ENCODE peak calls at places on chromosomes 7 and 10, in eight cellular contexts. One of them, this sample, is unnamed.

GRCh38 chr10:59303018-59303417 is 59.3 kb downstream of the FAM13C start:
- DNase-seq in upper lobe of right lung: no peak
- DNase-seq in activated CD8-positive, alpha-beta memory T cell treated with anti-CD3 and anti-CD28 coated beads, Interleukin-2, amount 50 U/mL, for 48 hours: no peak
- DNase-seq in MCF 10A: no peak
- DNase-seq in cardiac muscle cell: peak; percentile 8
- DNase-seq in RPMI8226: no peak
- DNase-seq in posterior vena cava: no peak
- DNase-seq in sciatic nerve: no peak
- DNase-seq in this sample: no peak

GRCh38 chr10:11407939-11408338 is 203.5 kb downstream of the USP6NL start:
- DNase-seq in MCF 10A: no peak
- DNase-seq in activated CD8-positive, alpha-beta memory T cell treated with anti-CD3 and anti-CD28 coated beads, Interleukin-2, amount 50 U/mL, for 48 hours: no peak
- DNase-seq in RPMI8226: no peak
- DNase-seq in posterior vena cava: no peak
- DNase-seq in cardiac muscle cell: no peak
- DNase-seq in sciatic nerve: no peak
- DNase-seq in upper lobe of right lung: no peak
- DNase-seq in this sample: no peak

GRCh38 chr7:2001601-2002442 is 230.9 kb downstream of the MAD1L1 start:
- DNase-seq in MCF 10A: no peak
- DNase-seq in sciatic nerve: peak; percentile 36
- DNase-seq in activated CD8-positive, alpha-beta memory T cell treated with anti-CD3 and anti-CD28 coated beads, Interleukin-2, amount 50 U/mL, for 48 hours: no peak
- DNase-seq in cardiac muscle cell: no peak
- DNase-seq in posterior vena cava: peak; percentile 65
- DNase-seq in upper lobe of right lung: peak; percentile 56
- DNase-seq in RPMI8226: no peak
- DNase-seq in this sample: no peak

GRCh38 chr7:140342732-140343514 is 55.4 kb downstream of the SLC37A3 start:
- DNase-seq in MCF 10A: peak; percentile 25
- DNase-seq in upper lobe of right lung: no peak
- DNase-seq in sciatic nerve: no peak
- DNase-seq in RPMI8226: no peak
- DNase-seq in cardiac muscle cell: peak; percentile 48
- DNase-seq in posterior vena cava: no peak
- DNase-seq in activated CD8-positive, alpha-beta memory T cell treated with anti-CD3 and anti-CD28 coated beads, Interleukin-2, amount 50 U/mL, for 48 hours: no peak
- DNase-seq in this sample: peak; percentile 75

GRCh38 chr7:152424348-152425108 is 11.3 kb downstream of the KMT2C start:
- DNase-seq in RPMI8226: no peak
- DNase-seq in activated CD8-positive, alpha-beta memory T cell treated with anti-CD3 and anti-CD28 coated beads, Interleukin-2, amount 50 U/mL, for 48 hours: no peak
- DNase-seq in posterior vena cava: no peak
- DNase-seq in upper lobe of right lung: peak; percentile 32
- DNase-seq in MCF 10A: no peak
- DNase-seq in sciatic nerve: no peak
- DNase-seq in cardiac muscle cell: no peak
- DNase-seq in this sample: no peak

GRCh38 chr10:5508161-5508604 is 8.8 kb upstream of the CALML5 start:
- DNase-seq in sciatic nerve: peak; percentile 34
- DNase-seq in RPMI8226: no peak
- DNase-seq in posterior vena cava: no peak
- DNase-seq in cardiac muscle cell: no peak
- DNase-seq in activated CD8-positive, alpha-beta memory T cell treated with anti-CD3 and anti-CD28 coated beads, Interleukin-2, amount 50 U/mL, for 48 hours: no peak
- DNase-seq in upper lobe of right lung: peak; percentile 66
- DNase-seq in MCF 10A: no peak
- DNase-seq in this sample: no peak

GRCh38 chr7:99762680-99763327 is 21.2 kb downstream of the CYP3A4 start:
- DNase-seq in activated CD8-positive, alpha-beta memory T cell treated with anti-CD3 and anti-CD28 coated beads, Interleukin-2, amount 50 U/mL, for 48 hours: no peak
- DNase-seq in sciatic nerve: peak; percentile 63
- DNase-seq in MCF 10A: peak; percentile 57
- DNase-seq in posterior vena cava: no peak
- DNase-seq in upper lobe of right lung: no peak
- DNase-seq in cardiac muscle cell: peak; percentile 52
- DNase-seq in RPMI8226: no peak
- DNase-seq in this sample: no peak

GRCh38 chr7:80622531-80622930 is 15.9 kb upstream of the CD36 start:
- DNase-seq in posterior vena cava: no peak
- DNase-seq in MCF 10A: peak; percentile 22
- DNase-seq in activated CD8-positive, alpha-beta memory T cell treated with anti-CD3 and anti-CD28 coated beads, Interleukin-2, amount 50 U/mL, for 48 hours: no peak
- DNase-seq in RPMI8226: no peak
- DNase-seq in cardiac muscle cell: peak; percentile 66
- DNase-seq in sciatic nerve: no peak
- DNase-seq in upper lobe of right lung: no peak
- DNase-seq in this sample: no peak

GRCh38 chr7:141695803-141696289 is 6.1 kb downstream of the DENND11 start:
- DNase-seq in posterior vena cava: no peak
- DNase-seq in MCF 10A: no peak
- DNase-seq in sciatic nerve: no peak
- DNase-seq in cardiac muscle cell: no peak
- DNase-seq in activated CD8-positive, alpha-beta memory T cell treated with anti-CD3 and anti-CD28 coated beads, Interleukin-2, amount 50 U/mL, for 48 hours: no peak
- DNase-seq in upper lobe of right lung: no peak
- DNase-seq in RPMI8226: no peak
- DNase-seq in this sample: no peak

GRCh38 chr7:77359599-77359998 is 56.5 kb downstream of the GSAP start:
- DNase-seq in activated CD8-positive, alpha-beta memory T cell treated with anti-CD3 and anti-CD28 coated beads, Interleukin-2, amount 50 U/mL, for 48 hours: no peak
- DNase-seq in MCF 10A: no peak
- DNase-seq in cardiac muscle cell: no peak
- DNase-seq in RPMI8226: no peak
- DNase-seq in posterior vena cava: no peak
- DNase-seq in upper lobe of right lung: no peak
- DNase-seq in sciatic nerve: no peak
- DNase-seq in this sample: no peak

GRCh38 chr10:86087716-86088115 is 278.9 kb downstream of the GRID1 start:
- DNase-seq in upper lobe of right lung: no peak
- DNase-seq in RPMI8226: no peak
- DNase-seq in sciatic nerve: no peak
- DNase-seq in cardiac muscle cell: no peak
- DNase-seq in posterior vena cava: peak; percentile 20
- DNase-seq in MCF 10A: no peak
- DNase-seq in activated CD8-positive, alpha-beta memory T cell treated with anti-CD3 and anti-CD28 coated beads, Interleukin-2, amount 50 U/mL, for 48 hours: no peak
- DNase-seq in this sample: no peak

GRCh38 chr10:103776878-103777591 is 78.3 kb downstream of the SH3PXD2A start:
- DNase-seq in cardiac muscle cell: no peak
- DNase-seq in upper lobe of right lung: no peak
- DNase-seq in MCF 10A: peak; percentile 49
- DNase-seq in sciatic nerve: no peak
- DNase-seq in posterior vena cava: no peak
- DNase-seq in RPMI8226: no peak
- DNase-seq in activated CD8-positive, alpha-beta memory T cell treated with anti-CD3 and anti-CD28 coated beads, Interleukin-2, amount 50 U/mL, for 48 hours: no peak
- DNase-seq in this sample: no peak

GRCh38 chr7:4962872-4963775 is 4.1 kb upstream of the MMD2 start:
- DNase-seq in posterior vena cava: no peak
- DNase-seq in activated CD8-positive, alpha-beta memory T cell treated with anti-CD3 and anti-CD28 coated beads, Interleukin-2, amount 50 U/mL, for 48 hours: no peak
- DNase-seq in MCF 10A: no peak
- DNase-seq in RPMI8226: no peak
- DNase-seq in upper lobe of right lung: peak; percentile 56
- DNase-seq in cardiac muscle cell: no peak
- DNase-seq in sciatic nerve: peak; percentile 38
- DNase-seq in this sample: no peak

GRCh38 chr7:153193144-153193595 is 433.6 kb downstream of the ACTR3B start:
- DNase-seq in MCF 10A: no peak
- DNase-seq in activated CD8-positive, alpha-beta memory T cell treated with anti-CD3 and anti-CD28 coated beads, Interleukin-2, amount 50 U/mL, for 48 hours: peak; percentile 57
- DNase-seq in posterior vena cava: no peak
- DNase-seq in RPMI8226: peak; percentile 50
- DNase-seq in sciatic nerve: peak; percentile 59
- DNase-seq in upper lobe of right lung: peak; percentile 75
- DNase-seq in cardiac muscle cell: no peak
- DNase-seq in this sample: peak; percentile 72

GRCh38 chr7:10798044-10798443 is 175.6 kb upstream of the PHF14 start:
- DNase-seq in upper lobe of right lung: no peak
- DNase-seq in MCF 10A: no peak
- DNase-seq in activated CD8-positive, alpha-beta memory T cell treated with anti-CD3 and anti-CD28 coated beads, Interleukin-2, amount 50 U/mL, for 48 hours: no peak
- DNase-seq in posterior vena cava: no peak
- DNase-seq in sciatic nerve: no peak
- DNase-seq in cardiac muscle cell: no peak
- DNase-seq in RPMI8226: no peak
- DNase-seq in this sample: no peak

GRCh38 chr7:150955519-150956394 is 22.4 kb downstream of the KCNH2 start:
- DNase-seq in activated CD8-positive, alpha-beta memory T cell treated with anti-CD3 and anti-CD28 coated beads, Interleukin-2, amount 50 U/mL, for 48 hours: no peak
- DNase-seq in RPMI8226: peak; percentile 33
- DNase-seq in MCF 10A: no peak
- DNase-seq in upper lobe of right lung: no peak
- DNase-seq in posterior vena cava: no peak
- DNase-seq in sciatic nerve: no peak
- DNase-seq in cardiac muscle cell: no peak
- DNase-seq in this sample: no peak

GRCh38 chr7:35555386-35555785 is 139.5 kb downstream of the HERPUD2 start:
- DNase-seq in cardiac muscle cell: no peak
- DNase-seq in posterior vena cava: no peak
- DNase-seq in MCF 10A: no peak
- DNase-seq in sciatic nerve: no peak
- DNase-seq in upper lobe of right lung: no peak
- DNase-seq in activated CD8-positive, alpha-beta memory T cell treated with anti-CD3 and anti-CD28 coated beads, Interleukin-2, amount 50 U/mL, for 48 hours: no peak
- DNase-seq in RPMI8226: no peak
- DNase-seq in this sample: no peak

GRCh38 chr10:7717767-7718166 is 14.7 kb downstream of the ITIH2 start:
- DNase-seq in posterior vena cava: no peak
- DNase-seq in upper lobe of right lung: no peak
- DNase-seq in MCF 10A: no peak
- DNase-seq in RPMI8226: no peak
- DNase-seq in activated CD8-positive, alpha-beta memory T cell treated with anti-CD3 and anti-CD28 coated beads, Interleukin-2, amount 50 U/mL, for 48 hours: no peak
- DNase-seq in cardiac muscle cell: no peak
- DNase-seq in sciatic nerve: no peak
- DNase-seq in this sample: no peak

GRCh38 chr10:96402417-96403305 is 43.9 kb upstream of the OPALIN start:
- DNase-seq in MCF 10A: no peak
- DNase-seq in sciatic nerve: no peak
- DNase-seq in posterior vena cava: peak; percentile 23
- DNase-seq in upper lobe of right lung: no peak
- DNase-seq in RPMI8226: no peak
- DNase-seq in cardiac muscle cell: no peak
- DNase-seq in activated CD8-positive, alpha-beta memory T cell treated with anti-CD3 and anti-CD28 coated beads, Interleukin-2, amount 50 U/mL, for 48 hours: no peak
- DNase-seq in this sample: no peak

GRCh38 chr10:25405871-25406270 is 231.1 kb downstream of the GPR158 start:
- DNase-seq in upper lobe of right lung: no peak
- DNase-seq in MCF 10A: no peak
- DNase-seq in activated CD8-positive, alpha-beta memory T cell treated with anti-CD3 and anti-CD28 coated beads, Interleukin-2, amount 50 U/mL, for 48 hours: no peak
- DNase-seq in sciatic nerve: no peak
- DNase-seq in posterior vena cava: no peak
- DNase-seq in cardiac muscle cell: peak; percentile 51
- DNase-seq in RPMI8226: no peak
- DNase-seq in this sample: no peak

GRCh38 chr10:44306762-44307161 is 78.1 kb downstream of the CXCL12 start:
- DNase-seq in upper lobe of right lung: no peak
- DNase-seq in sciatic nerve: no peak
- DNase-seq in posterior vena cava: no peak
- DNase-seq in MCF 10A: peak; percentile 36
- DNase-seq in activated CD8-positive, alpha-beta memory T cell treated with anti-CD3 and anti-CD28 coated beads, Interleukin-2, amount 50 U/mL, for 48 hours: no peak
- DNase-seq in RPMI8226: peak; percentile 15
- DNase-seq in cardiac muscle cell: no peak
- DNase-seq in this sample: peak; percentile 70

GRCh38 chr10:121952226-121952625 is 22.8 kb downstream of the NSMCE4A start:
- DNase-seq in MCF 10A: no peak
- DNase-seq in RPMI8226: no peak
- DNase-seq in cardiac muscle cell: no peak
- DNase-seq in activated CD8-positive, alpha-beta memory T cell treated with anti-CD3 and anti-CD28 coated beads, Interleukin-2, amount 50 U/mL, for 48 hours: no peak
- DNase-seq in posterior vena cava: no peak
- DNase-seq in sciatic nerve: no peak
- DNase-seq in upper lobe of right lung: no peak
- DNase-seq in this sample: no peak